ENCODE peak calls at places on chromosomes 13 and 19, in seven cellular contexts. D is lung microvascular endothelial cell, F is osteocyte, C is lower leg skin, H is activated T-cell treated with anti-CD3 and anti-CD28 coated beads for 1 hour, A is MV-4-11, K is NCI-H2081. J is an unnamed sample.

GRCh38 chr19:13164370-13165090 is 14.3 kb downstream of the IER2 start:
- DNase-seq in H (no peak), D (peak), F (no peak), C (peak), K (peak), A (peak), J (no peak)

GRCh38 chr19:13887529-13887928 is 10.6 kb downstream of the NANOS3 start:
- DNase-seq in A (peak), D (no peak), C (no peak), H (no peak), F (no peak), K (no peak), J (no peak)

GRCh38 chr13:41650706-41651105 is 193.4 kb downstream of the RGCC start:
- DNase-seq in A (no peak), H (no peak), K (no peak), F (no peak), D (no peak), C (no peak), J (no peak)

GRCh38 chr13:33017410-33017929 is 1.2 kb downstream of the KL start:
- DNase-seq in D (peak), F (no peak), A (peak), C (peak), K (no peak), H (no peak), J (peak)

GRCh38 chr13:50403311-50403710 is 388.1 kb downstream of the KCNRG start:
- DNase-seq in H (no peak), F (no peak), C (no peak), K (no peak), A (no peak), D (no peak), J (peak)

GRCh38 chr13:94154362-94154761 is 325.1 kb downstream of the DCT start:
- DNase-seq in K (no peak), D (no peak), A (no peak), F (no peak), C (no peak), H (no peak), J (peak)

GRCh38 chr13:99619207-99619606 is 117.9 kb downstream of the TM9SF2 start:
- DNase-seq in K (no peak), C (no peak), F (no peak), A (no peak), D (no peak), H (no peak), J (no peak)

GRCh38 chr13:57799624-57800023 is 168.1 kb downstream of the PCDH17 start:
- DNase-seq in H (no peak), D (no peak), F (no peak), K (no peak), A (no peak), C (no peak), J (no peak)

GRCh38 chr19:45824041-45824471 is 8.9 kb upstream of the RSPH6A start:
- DNase-seq in A (no peak), D (peak), C (no peak), K (peak), F (no peak), H (no peak), J (peak)

GRCh38 chr13:79281335-79281734 is 124.7 kb downstream of the RBM26 start:
- DNase-seq in C (no peak), F (no peak), K (peak), D (no peak), H (no peak), A (no peak), J (no peak)

GRCh38 chr19:18418725-18419194 is 438 bp upstream of the SSBP4 start:
- DNase-seq in K (no peak), A (peak), F (peak), H (no peak), C (no peak), D (peak), J (no peak)

GRCh38 chr13:95546919-95547318 is 5.6 kb upstream of the CLDN10 start:
- DNase-seq in F (no peak), K (no peak), A (no peak), D (no peak), H (no peak), C (no peak), J (no peak)

GRCh38 chr19:48964205-48965032 is 690 bp upstream of the FTL start:
- DNase-seq in A (peak), C (no peak), K (no peak), F (no peak), H (no peak), D (no peak), J (no peak)

GRCh38 chr19:34332027-34332786 is 32.8 kb upstream of the GPI start:
- DNase-seq in A (no peak), D (peak), K (no peak), C (no peak), H (no peak), F (no peak), J (no peak)

GRCh38 chr13:111044087-111044830 is 70.9 kb upstream of the ARHGEF7 start:
- DNase-seq in D (no peak), F (no peak), A (no peak), C (no peak), H (no peak), K (no peak), J (no peak)

GRCh38 chr13:50406831-50407230 is 391.6 kb downstream of the KCNRG start:
- DNase-seq in F (no peak), D (no peak), A (no peak), K (no peak), H (no peak), C (no peak), J (no peak)